ENCODE peak calls at places on chromosomes 16 and 17, in five cellular contexts. One of them, this sample, is unnamed.

GRCh38 chr16:73196670-73197069 is 148.7 kb upstream of the ZFHX3 start:
- DNase-seq in tibial nerve: peak; percentile 69
- DNase-seq in stomach: peak; percentile 80
- DNase-seq in A549: peak; percentile 80
- DNase-seq in SK-N-SH: peak; percentile 42
- DNase-seq in this sample: peak; percentile 84

GRCh38 chr17:37107406-37108083 is 158.8 kb downstream of the AATF start:
- DNase-seq in tibial nerve: no peak
- DNase-seq in stomach: peak; percentile 87
- DNase-seq in A549: no peak
- DNase-seq in SK-N-SH: peak; percentile 44
- DNase-seq in this sample: peak; percentile 77

GRCh38 chr17:79231766-79232287 is 157.2 kb downstream of the ENGASE start:
- DNase-seq in tibial nerve: no peak
- DNase-seq in stomach: no peak
- DNase-seq in A549: no peak
- DNase-seq in SK-N-SH: no peak
- DNase-seq in this sample: no peak

GRCh38 chr16:22948058-22948602 is 134.2 kb downstream of the HS3ST2 start:
- DNase-seq in tibial nerve: no peak
- DNase-seq in stomach: no peak
- DNase-seq in A549: no peak
- DNase-seq in SK-N-SH: no peak
- DNase-seq in this sample: no peak

GRCh38 chr16:48831081-48831722 is 221.2 kb upstream of the N4BP1 start:
- DNase-seq in tibial nerve: no peak
- DNase-seq in stomach: no peak
- DNase-seq in A549: peak; percentile 6
- DNase-seq in SK-N-SH: no peak
- DNase-seq in this sample: no peak

GRCh38 chr17:78515480-78515879 is 61.7 kb downstream of the DNAH17 start:
- DNase-seq in tibial nerve: no peak
- DNase-seq in stomach: no peak
- DNase-seq in A549: no peak
- DNase-seq in SK-N-SH: no peak
- DNase-seq in this sample: no peak

GRCh38 chr16:86112178-86112577 is 213.2 kb downstream of the IRF8 start:
- DNase-seq in tibial nerve: no peak
- DNase-seq in stomach: no peak
- DNase-seq in A549: no peak
- DNase-seq in SK-N-SH: no peak
- DNase-seq in this sample: peak; percentile 63

GRCh38 chr16:57358527-57359095 is at the start of gene CCL22:
- DNase-seq in tibial nerve: no peak
- DNase-seq in stomach: peak; percentile 26
- DNase-seq in A549: no peak
- DNase-seq in SK-N-SH: no peak
- DNase-seq in this sample: no peak

GRCh38 chr17:69857412-69857835 is 217.6 kb upstream of the KCNJ16 start:
- DNase-seq in tibial nerve: no peak
- DNase-seq in stomach: no peak
- DNase-seq in A549: no peak
- DNase-seq in SK-N-SH: no peak
- DNase-seq in this sample: no peak

GRCh38 chr17:75731716-75732498 is 10.6 kb downstream of the ITGB4 start:
- DNase-seq in tibial nerve: no peak
- DNase-seq in stomach: no peak
- DNase-seq in A549: no peak
- DNase-seq in SK-N-SH: no peak
- DNase-seq in this sample: no peak

GRCh38 chr16:3490911-3491629 is 4.2 kb downstream of the C16orf90 start:
- DNase-seq in tibial nerve: no peak
- DNase-seq in stomach: peak; percentile 57
- DNase-seq in A549: no peak
- DNase-seq in SK-N-SH: no peak
- DNase-seq in this sample: no peak

GRCh38 chr17:80187090-80187489 is 17.3 kb downstream of the CARD14 start:
- DNase-seq in tibial nerve: no peak
- DNase-seq in stomach: no peak
- DNase-seq in A549: peak; percentile 58
- DNase-seq in SK-N-SH: no peak
- DNase-seq in this sample: no peak

GRCh38 chr16:66085651-66086050 is 280.8 kb upstream of the CDH5 start:
- DNase-seq in tibial nerve: no peak
- DNase-seq in stomach: no peak
- DNase-seq in A549: no peak
- DNase-seq in SK-N-SH: no peak
- DNase-seq in this sample: no peak

GRCh38 chr16:70520612-70521297 is 2.6 kb downstream of the COG4 start:
- DNase-seq in tibial nerve: no peak
- DNase-seq in stomach: no peak
- DNase-seq in A549: no peak
- DNase-seq in SK-N-SH: no peak
- DNase-seq in this sample: no peak

GRCh38 chr16:13176711-13177110 is 275.3 kb downstream of the SHISA9 start:
- DNase-seq in tibial nerve: no peak
- DNase-seq in stomach: no peak
- DNase-seq in A549: no peak
- DNase-seq in SK-N-SH: no peak
- DNase-seq in this sample: no peak

GRCh38 chr17:7834554-7834890 is 505 bp downstream of the KDM6B start:
- DNase-seq in tibial nerve: peak; percentile 63
- DNase-seq in stomach: peak; percentile 68
- DNase-seq in A549: peak; percentile 50
- DNase-seq in SK-N-SH: peak; percentile 58
- DNase-seq in this sample: peak; percentile 89

GRCh38 chr17:29069526-29070041 is 26.6 kb downstream of the PIPOX start:
- DNase-seq in tibial nerve: no peak
- DNase-seq in stomach: no peak
- DNase-seq in A549: no peak
- DNase-seq in SK-N-SH: no peak
- DNase-seq in this sample: no peak

GRCh38 chr16:3029499-3030127 is 5.8 kb downstream of the THOC6 start:
- DNase-seq in tibial nerve: no peak
- DNase-seq in stomach: no peak
- DNase-seq in A549: no peak
- DNase-seq in SK-N-SH: peak; percentile 67
- DNase-seq in this sample: no peak

GRCh38 chr16:11639925-11640899 is 28.0 kb upstream of the SNN start:
- DNase-seq in tibial nerve: peak; percentile 72
- DNase-seq in stomach: peak; percentile 73
- DNase-seq in A549: peak; percentile 94
- DNase-seq in SK-N-SH: no peak
- DNase-seq in this sample: peak; percentile 93

GRCh38 chr16:30368122-30368791 is 2.0 kb downstream of the TBC1D10B start:
- DNase-seq in tibial nerve: no peak
- DNase-seq in stomach: no peak
- DNase-seq in A549: no peak
- DNase-seq in SK-N-SH: no peak
- DNase-seq in this sample: peak; percentile 71

GRCh38 chr16:58661199-58661830 is 23.3 kb downstream of the SLC38A7 start:
- DNase-seq in tibial nerve: no peak
- DNase-seq in stomach: peak; percentile 41
- DNase-seq in A549: peak; percentile 94
- DNase-seq in SK-N-SH: peak; percentile 78
- DNase-seq in this sample: no peak

GRCh38 chr17:22138861-22139469 is 446.6 kb downstream of the KCNJ18 start:
- DNase-seq in tibial nerve: no peak
- DNase-seq in stomach: no peak
- DNase-seq in A549: no peak
- DNase-seq in SK-N-SH: no peak
- DNase-seq in this sample: no peak

GRCh38 chr17:22145605-22146178 is 453.4 kb downstream of the KCNJ18 start:
- DNase-seq in tibial nerve: no peak
- DNase-seq in stomach: no peak
- DNase-seq in A549: no peak
- DNase-seq in SK-N-SH: no peak
- DNase-seq in this sample: no peak

DNA sequence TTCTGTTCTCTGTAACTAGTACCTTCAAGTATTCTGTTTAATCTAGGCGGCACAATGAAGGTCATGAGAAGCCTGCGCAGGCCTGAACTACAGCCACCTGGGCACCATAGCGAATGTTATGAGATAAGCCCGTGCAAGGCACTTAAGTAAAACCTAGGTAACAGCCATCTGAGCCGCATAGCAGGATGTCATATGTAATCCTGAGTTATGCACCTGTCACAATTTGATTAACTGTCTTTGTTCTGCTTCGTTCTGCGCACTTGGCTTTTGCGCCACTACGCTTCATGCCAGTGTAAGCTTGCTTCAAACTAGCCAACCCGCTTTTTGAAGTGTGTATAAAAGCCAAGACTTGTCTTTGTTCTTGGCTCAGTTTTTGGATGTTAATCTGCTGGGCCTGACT is 449.8 kb downstream of the KCNJ18 start:
- DNase-seq in tibial nerve: no peak
- DNase-seq in stomach: no peak
- DNase-seq in A549: no peak
- DNase-seq in SK-N-SH: no peak
- DNase-seq in this sample: no peak
- TF ChIP-seq EP300 in tibial nerve: no peak
- TF ChIP-seq EP300 in stomach: no peak
- TF ChIP-seq EP300 in A549: no peak
- TF ChIP-seq EP300 in SK-N-SH: no peak
- TF ChIP-seq EP300 in this sample: no peak

GRCh38 chr17:81404557-81405165 is 9.4 kb downstream of the BAHCC1 start:
- DNase-seq in tibial nerve: no peak
- DNase-seq in stomach: no peak
- DNase-seq in A549: no peak
- DNase-seq in SK-N-SH: no peak
- DNase-seq in this sample: no peak
- TF ChIP-seq CTCF in tibial nerve: no peak
- TF ChIP-seq CTCF in stomach: no peak
- TF ChIP-seq CTCF in A549: no peak
- TF ChIP-seq CTCF in SK-N-SH: no peak
- TF ChIP-seq CTCF in this sample: no peak

DNA sequence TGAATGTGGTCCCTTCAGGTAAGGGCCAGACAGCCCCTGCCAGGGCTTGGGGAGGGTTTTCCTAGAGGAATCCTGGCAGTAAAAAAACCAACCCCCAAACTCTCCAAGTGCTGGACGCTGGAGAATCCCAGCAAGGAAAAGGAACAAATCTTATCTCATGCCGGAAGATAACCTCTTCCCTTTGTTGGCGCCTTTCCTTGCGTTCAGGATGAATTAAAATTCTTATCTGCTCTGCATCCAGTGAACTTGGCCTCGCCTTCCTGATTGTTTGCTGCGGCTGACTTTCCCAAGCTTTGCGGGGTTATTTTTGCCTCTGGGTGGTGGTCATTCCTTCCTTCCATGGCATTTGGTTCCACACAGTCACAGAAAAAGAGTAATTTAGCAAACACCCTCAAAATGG is 77.6 kb downstream of the MRC2 start:
- DNase-seq in tibial nerve: no peak
- DNase-seq in stomach: peak; percentile 34
- DNase-seq in A549: no peak
- DNase-seq in SK-N-SH: no peak
- DNase-seq in this sample: peak; percentile 54
- H3K4me3 ChIP-seq in tibial nerve: peak overlapping the region; percentile 70
- H3K4me3 ChIP-seq in stomach: peak overlapping the region; percentile 72
- H3K4me3 ChIP-seq in A549: peak overlapping the region; percentile 70
- H3K4me3 ChIP-seq in SK-N-SH: peak overlapping the region; percentile 73
- H3K4me3 ChIP-seq in this sample: peak overlapping the region; percentile 74

DNA sequence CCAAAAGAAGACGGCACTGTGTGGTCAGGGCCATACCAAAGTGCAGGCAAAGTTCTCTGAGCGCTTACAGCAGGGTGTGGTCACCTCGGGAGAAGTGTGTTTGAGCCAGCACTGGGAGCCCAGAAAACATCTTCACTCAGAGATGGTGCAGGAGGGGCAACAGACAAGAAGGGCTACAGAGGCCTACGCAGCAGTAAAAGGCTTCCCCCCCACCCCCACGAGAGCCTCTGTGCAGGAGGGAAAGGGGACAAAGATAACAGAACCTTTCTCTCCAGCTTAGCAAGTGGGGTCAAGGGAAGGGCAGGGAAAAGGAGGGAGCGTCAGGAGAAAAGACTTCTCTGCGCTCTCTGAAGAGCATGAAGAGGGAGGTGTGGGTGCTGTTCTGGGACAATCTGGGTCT is 2.8 kb downstream of the VAT1 start:
- DNase-seq in tibial nerve: no peak
- DNase-seq in stomach: no peak
- DNase-seq in A549: no peak
- DNase-seq in SK-N-SH: no peak
- DNase-seq in this sample: no peak
- TF ChIP-seq EP300 in tibial nerve: no peak
- TF ChIP-seq EP300 in stomach: no peak
- TF ChIP-seq EP300 in A549: no peak
- TF ChIP-seq EP300 in SK-N-SH: no peak
- TF ChIP-seq EP300 in this sample: no peak

GRCh38 chr16:50593410-50594139 is 45.4 kb downstream of the NKD1 start:
- DNase-seq in tibial nerve: no peak
- DNase-seq in stomach: no peak
- DNase-seq in A549: no peak
- DNase-seq in SK-N-SH: peak; percentile 48
- DNase-seq in this sample: no peak

GRCh38 chr16:50591209-50591608 is 43.0 kb downstream of the NKD1 start:
- DNase-seq in tibial nerve: no peak
- DNase-seq in stomach: no peak
- DNase-seq in A549: no peak
- DNase-seq in SK-N-SH: no peak
- DNase-seq in this sample: no peak

GRCh38 chr16:50592996-50593395 is 44.8 kb downstream of the NKD1 start:
- DNase-seq in tibial nerve: no peak
- DNase-seq in stomach: no peak
- DNase-seq in A549: no peak
- DNase-seq in SK-N-SH: no peak
- DNase-seq in this sample: no peak

GRCh38 chr16:50594332-50595260 is 46.4 kb downstream of the NKD1 start:
- DNase-seq in tibial nerve: no peak
- DNase-seq in stomach: no peak
- DNase-seq in A549: no peak
- DNase-seq in SK-N-SH: no peak
- DNase-seq in this sample: no peak

GRCh38 chr16:50591800-50592771 is 43.9 kb downstream of the NKD1 start:
- DNase-seq in tibial nerve: no peak
- DNase-seq in stomach: peak; percentile 37
- DNase-seq in A549: no peak
- DNase-seq in SK-N-SH: peak; percentile 75
- DNase-seq in this sample: peak; percentile 92
- TF ChIP-seq CTCF in tibial nerve: no peak
- TF ChIP-seq CTCF in stomach: no peak
- TF ChIP-seq CTCF in A549: no peak
- TF ChIP-seq CTCF in SK-N-SH: no peak
- TF ChIP-seq CTCF in this sample: no peak

GRCh38 chr17:50026901-50027638 is 28.8 kb upstream of the ITGA3 start:
- DNase-seq in tibial nerve: peak; percentile 80
- DNase-seq in stomach: peak; percentile 90
- DNase-seq in A549: peak; percentile 95
- DNase-seq in SK-N-SH: peak; percentile 93
- DNase-seq in this sample: peak; percentile 90
- H3K4me3 ChIP-seq in tibial nerve: no peak overlapping the region
- H3K4me3 ChIP-seq in stomach: peak overlapping the region; percentile 34
- H3K4me3 ChIP-seq in A549: peak overlapping the region; percentile 46
- H3K4me3 ChIP-seq in SK-N-SH: peak overlapping the region; percentile 71
- H3K4me3 ChIP-seq in this sample: peak overlapping the region; percentile 44

GRCh38 chr16:10362077-10362863 is 23.6 kb upstream of the ATF7IP2 start:
- DNase-seq in tibial nerve: no peak
- DNase-seq in stomach: no peak
- DNase-seq in A549: no peak
- DNase-seq in SK-N-SH: no peak
- DNase-seq in this sample: no peak
- TF ChIP-seq EP300 in tibial nerve: no peak
- TF ChIP-seq EP300 in stomach: no peak
- TF ChIP-seq EP300 in A549: no peak
- TF ChIP-seq EP300 in SK-N-SH: no peak
- TF ChIP-seq EP300 in this sample: no peak

This sample was measured in sigmoid colon.